ENCODE peak calls at places on chromosomes 16 and 17, in five cellular contexts. One of them, this sample, is unnamed.

GRCh38 chr17:62933986-62934385 is 32.0 kb upstream of the TANC2 start:
- DNase-seq in activated CD8-positive, alpha-beta T cell treated with anti-CD3 and anti-CD28 coated beads for 36 hours: no peak
- DNase-seq in CD8-positive, alpha-beta T cell: no peak
- DNase-seq in endodermal cell: no peak
- DNase-seq in AG09309: no peak
- DNase-seq in this sample: no peak

GRCh38 chr17:50949128-50950001 is 83.2 kb upstream of the TOB1 start:
- DNase-seq in activated CD8-positive, alpha-beta T cell treated with anti-CD3 and anti-CD28 coated beads for 36 hours: no peak
- DNase-seq in CD8-positive, alpha-beta T cell: no peak
- DNase-seq in endodermal cell: peak
- DNase-seq in AG09309: no peak
- DNase-seq in this sample: no peak

GRCh38 chr17:65931246-65932149 is 260.4 kb downstream of the CEP112 start:
- DNase-seq in activated CD8-positive, alpha-beta T cell treated with anti-CD3 and anti-CD28 coated beads for 36 hours: no peak
- DNase-seq in CD8-positive, alpha-beta T cell: no peak
- DNase-seq in endodermal cell: no peak
- DNase-seq in AG09309: no peak
- DNase-seq in this sample: no peak

GRCh38 chr16:87838643-87839541 is 30.4 kb downstream of the SLC7A5 start:
- DNase-seq in activated CD8-positive, alpha-beta T cell treated with anti-CD3 and anti-CD28 coated beads for 36 hours: no peak
- DNase-seq in CD8-positive, alpha-beta T cell: no peak
- DNase-seq in endodermal cell: no peak
- DNase-seq in AG09309: no peak
- DNase-seq in this sample: no peak

GRCh38 chr16:50864386-50864785 is 122.5 kb downstream of the CYLD start:
- DNase-seq in activated CD8-positive, alpha-beta T cell treated with anti-CD3 and anti-CD28 coated beads for 36 hours: no peak
- DNase-seq in CD8-positive, alpha-beta T cell: no peak
- DNase-seq in endodermal cell: no peak
- DNase-seq in AG09309: no peak
- DNase-seq in this sample: no peak

GRCh38 chr16:27818231-27818630 is 245.3 kb downstream of the GSG1L start:
- DNase-seq in activated CD8-positive, alpha-beta T cell treated with anti-CD3 and anti-CD28 coated beads for 36 hours: no peak
- DNase-seq in CD8-positive, alpha-beta T cell: no peak
- DNase-seq in endodermal cell: peak
- DNase-seq in AG09309: no peak
- DNase-seq in this sample: no peak

GRCh38 chr17:16342979-16343378 is 10.3 kb downstream of the CENPV start:
- DNase-seq in activated CD8-positive, alpha-beta T cell treated with anti-CD3 and anti-CD28 coated beads for 36 hours: no peak
- DNase-seq in CD8-positive, alpha-beta T cell: no peak
- DNase-seq in endodermal cell: no peak
- DNase-seq in AG09309: no peak
- DNase-seq in this sample: no peak

GRCh38 chr17:61124562-61124961 is 275.1 kb upstream of the TBX2 start:
- DNase-seq in activated CD8-positive, alpha-beta T cell treated with anti-CD3 and anti-CD28 coated beads for 36 hours: no peak
- DNase-seq in CD8-positive, alpha-beta T cell: no peak
- DNase-seq in endodermal cell: no peak
- DNase-seq in AG09309: no peak
- DNase-seq in this sample: no peak

GRCh38 chr17:47839899-47840741 is 953 bp downstream of the SCRN2 start:
- DNase-seq in activated CD8-positive, alpha-beta T cell treated with anti-CD3 and anti-CD28 coated beads for 36 hours: no peak
- DNase-seq in CD8-positive, alpha-beta T cell: no peak
- DNase-seq in endodermal cell: no peak
- DNase-seq in AG09309: no peak
- DNase-seq in this sample: no peak

GRCh38 chr16:20102021-20102420 is 28.3 kb upstream of the GPR139 start:
- DNase-seq in activated CD8-positive, alpha-beta T cell treated with anti-CD3 and anti-CD28 coated beads for 36 hours: no peak
- DNase-seq in CD8-positive, alpha-beta T cell: no peak
- DNase-seq in endodermal cell: no peak
- DNase-seq in AG09309: no peak
- DNase-seq in this sample: no peak

GRCh38 chr16:24035127-24035842 is 199.5 kb downstream of the PRKCB start:
- DNase-seq in activated CD8-positive, alpha-beta T cell treated with anti-CD3 and anti-CD28 coated beads for 36 hours: peak
- DNase-seq in CD8-positive, alpha-beta T cell: no peak
- DNase-seq in endodermal cell: no peak
- DNase-seq in AG09309: no peak
- DNase-seq in this sample: no peak

GRCh38 chr16:11972128-11972527 is 4.4 kb upstream of the SNX29 start:
- DNase-seq in activated CD8-positive, alpha-beta T cell treated with anti-CD3 and anti-CD28 coated beads for 36 hours: no peak
- DNase-seq in CD8-positive, alpha-beta T cell: no peak
- DNase-seq in endodermal cell: peak
- DNase-seq in AG09309: no peak
- DNase-seq in this sample: no peak

GRCh38 chr17:41636652-41637051 is 12.3 kb upstream of the KRT17 start:
- DNase-seq in activated CD8-positive, alpha-beta T cell treated with anti-CD3 and anti-CD28 coated beads for 36 hours: no peak
- DNase-seq in CD8-positive, alpha-beta T cell: no peak
- DNase-seq in endodermal cell: no peak
- DNase-seq in AG09309: no peak
- DNase-seq in this sample: no peak

GRCh38 chr17:82321947-82322466 is 4.6 kb upstream of the CD7 start:
- DNase-seq in activated CD8-positive, alpha-beta T cell treated with anti-CD3 and anti-CD28 coated beads for 36 hours: peak
- DNase-seq in CD8-positive, alpha-beta T cell: no peak
- DNase-seq in endodermal cell: no peak
- DNase-seq in AG09309: no peak
- DNase-seq in this sample: no peak

GRCh38 chr16:69171325-69172095 is 15.5 kb upstream of the SNTB2 start:
- DNase-seq in activated CD8-positive, alpha-beta T cell treated with anti-CD3 and anti-CD28 coated beads for 36 hours: no peak
- DNase-seq in CD8-positive, alpha-beta T cell: no peak
- DNase-seq in endodermal cell: no peak
- DNase-seq in AG09309: no peak
- DNase-seq in this sample: no peak

GRCh38 chr16:67305216-67306071 is 21.1 kb downstream of the KCTD19 start:
- DNase-seq in activated CD8-positive, alpha-beta T cell treated with anti-CD3 and anti-CD28 coated beads for 36 hours: no peak
- DNase-seq in CD8-positive, alpha-beta T cell: no peak
- DNase-seq in endodermal cell: no peak
- DNase-seq in AG09309: no peak
- DNase-seq in this sample: no peak
- TF ChIP-seq CTCF in activated CD8-positive, alpha-beta T cell treated with anti-CD3 and anti-CD28 coated beads for 36 hours: no peak
- TF ChIP-seq CTCF in CD8-positive, alpha-beta T cell: no peak
- TF ChIP-seq CTCF in endodermal cell: peak
- TF ChIP-seq CTCF in AG09309: no peak
- TF ChIP-seq CTCF in this sample: peak

GRCh38 chr17:55830699-55831098 is 79.8 kb downstream of the PCTP start:
- DNase-seq in activated CD8-positive, alpha-beta T cell treated with anti-CD3 and anti-CD28 coated beads for 36 hours: no peak
- DNase-seq in CD8-positive, alpha-beta T cell: no peak
- DNase-seq in endodermal cell: no peak
- DNase-seq in AG09309: no peak
- DNase-seq in this sample: no peak

GRCh38 chr17:55820675-55821074 is 69.8 kb downstream of the PCTP start:
- DNase-seq in activated CD8-positive, alpha-beta T cell treated with anti-CD3 and anti-CD28 coated beads for 36 hours: no peak
- DNase-seq in CD8-positive, alpha-beta T cell: no peak
- DNase-seq in endodermal cell: no peak
- DNase-seq in AG09309: no peak
- DNase-seq in this sample: no peak

GRCh38 chr17:55830210-55830609 is 79.4 kb downstream of the PCTP start:
- DNase-seq in activated CD8-positive, alpha-beta T cell treated with anti-CD3 and anti-CD28 coated beads for 36 hours: no peak
- DNase-seq in CD8-positive, alpha-beta T cell: no peak
- DNase-seq in endodermal cell: no peak
- DNase-seq in AG09309: no peak
- DNase-seq in this sample: no peak

GRCh38 chr17:55825213-55825612 is 74.4 kb downstream of the PCTP start:
- DNase-seq in activated CD8-positive, alpha-beta T cell treated with anti-CD3 and anti-CD28 coated beads for 36 hours: no peak
- DNase-seq in CD8-positive, alpha-beta T cell: no peak
- DNase-seq in endodermal cell: no peak
- DNase-seq in AG09309: no peak
- DNase-seq in this sample: no peak
- TF ChIP-seq CTCF in activated CD8-positive, alpha-beta T cell treated with anti-CD3 and anti-CD28 coated beads for 36 hours: peak
- TF ChIP-seq CTCF in CD8-positive, alpha-beta T cell: no peak
- TF ChIP-seq CTCF in endodermal cell: peak
- TF ChIP-seq CTCF in AG09309: peak
- TF ChIP-seq CTCF in this sample: peak

DNA sequence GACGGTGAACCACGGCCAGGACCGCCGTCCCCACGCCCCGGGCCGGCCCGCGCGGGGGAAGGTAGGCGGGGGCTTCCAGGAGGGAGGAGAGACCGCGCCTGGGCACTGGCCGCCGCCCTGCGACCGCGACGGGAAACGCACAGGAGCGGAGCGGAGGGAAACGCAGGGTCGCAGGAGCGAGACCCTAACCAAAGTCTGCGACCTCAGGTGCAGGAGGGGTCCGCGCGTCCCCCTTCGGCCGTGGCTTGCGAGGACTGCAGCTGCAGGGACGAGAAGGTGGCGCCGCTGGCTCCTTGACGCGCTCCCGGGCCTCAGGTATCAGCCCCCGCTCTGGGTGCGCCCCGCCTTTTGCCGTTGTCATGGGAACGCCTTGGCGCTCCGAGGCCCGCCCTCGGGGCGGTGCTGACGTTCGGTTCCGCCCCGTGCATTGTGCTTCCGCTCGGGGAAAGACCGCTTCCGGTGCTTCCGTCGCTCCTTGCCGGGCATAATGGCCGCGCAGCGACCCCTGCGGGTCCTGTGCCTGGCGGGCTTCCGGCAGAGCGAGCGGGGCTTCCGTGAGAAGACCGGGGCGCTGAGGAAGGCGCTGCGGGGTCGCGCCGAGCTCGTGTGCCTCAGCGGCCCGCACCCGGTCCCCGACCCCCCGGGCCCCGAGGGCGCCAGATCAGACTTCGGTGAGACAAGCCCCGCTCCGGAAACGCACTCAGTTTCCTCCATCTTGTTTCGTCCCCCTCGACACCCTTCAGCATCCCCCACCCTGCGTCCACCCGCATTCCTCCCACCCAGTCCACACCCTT is at the start of gene OVCA2:
- DNase-seq in activated CD8-positive, alpha-beta T cell treated with anti-CD3 and anti-CD28 coated beads for 36 hours: peak
- DNase-seq in CD8-positive, alpha-beta T cell: peak
- DNase-seq in endodermal cell: peak
- DNase-seq in AG09309: peak
- DNase-seq in this sample: peak
- TF ChIP-seq CTCF in activated CD8-positive, alpha-beta T cell treated with anti-CD3 and anti-CD28 coated beads for 36 hours: no peak
- TF ChIP-seq CTCF in CD8-positive, alpha-beta T cell: peak
- TF ChIP-seq CTCF in endodermal cell: peak
- TF ChIP-seq CTCF in AG09309: peak
- TF ChIP-seq CTCF in this sample: peak

GRCh38 chr17:35597604-35598003 is 10.5 kb downstream of the AP2B1 start:
- DNase-seq in activated CD8-positive, alpha-beta T cell treated with anti-CD3 and anti-CD28 coated beads for 36 hours: no peak
- DNase-seq in CD8-positive, alpha-beta T cell: no peak
- DNase-seq in endodermal cell: no peak
- DNase-seq in AG09309: no peak
- DNase-seq in this sample: no peak

GRCh38 chr17:35596072-35596471 is 8.9 kb downstream of the AP2B1 start:
- DNase-seq in activated CD8-positive, alpha-beta T cell treated with anti-CD3 and anti-CD28 coated beads for 36 hours: no peak
- DNase-seq in CD8-positive, alpha-beta T cell: no peak
- DNase-seq in endodermal cell: no peak
- DNase-seq in AG09309: no peak
- DNase-seq in this sample: no peak

DNA sequence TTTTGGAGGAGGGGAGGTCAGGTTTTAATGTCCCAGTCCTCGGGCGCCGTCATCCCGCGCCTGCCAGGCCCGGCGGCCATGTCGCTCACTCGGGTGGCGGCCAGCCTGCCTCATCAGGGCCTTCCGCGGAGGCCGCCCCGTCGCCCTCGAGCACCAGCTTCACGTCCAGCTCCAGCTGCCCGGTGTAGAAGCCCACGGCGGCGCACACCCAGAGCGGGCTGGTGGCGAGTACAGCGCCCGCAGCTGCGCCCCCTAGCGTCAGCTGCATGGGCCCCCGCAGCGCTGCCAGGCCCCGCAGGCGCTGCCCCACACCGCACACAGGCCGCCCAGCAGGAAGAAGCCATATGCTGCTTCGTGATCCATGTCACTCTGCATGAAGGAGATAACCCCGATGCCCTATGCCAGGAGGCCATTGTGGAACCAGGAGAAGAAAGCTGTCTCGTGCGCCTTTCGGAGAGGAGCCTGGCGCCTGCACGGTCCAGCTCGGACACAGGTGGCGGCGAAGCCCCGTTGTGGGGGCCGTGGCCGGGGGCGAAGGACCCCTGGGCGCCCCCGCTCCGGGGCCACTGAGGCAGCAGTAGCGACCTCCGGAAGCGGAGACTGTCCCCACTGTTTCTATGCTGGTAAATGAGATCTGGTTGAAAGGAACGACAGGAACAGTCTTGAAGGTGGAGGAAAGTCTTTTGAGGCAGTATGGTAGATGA is 9.6 kb downstream of the AP2B1 start:
- DNase-seq in activated CD8-positive, alpha-beta T cell treated with anti-CD3 and anti-CD28 coated beads for 36 hours: no peak
- DNase-seq in CD8-positive, alpha-beta T cell: no peak
- DNase-seq in endodermal cell: peak
- DNase-seq in AG09309: no peak
- DNase-seq in this sample: no peak
- TF ChIP-seq CTCF in activated CD8-positive, alpha-beta T cell treated with anti-CD3 and anti-CD28 coated beads for 36 hours: no peak
- TF ChIP-seq CTCF in CD8-positive, alpha-beta T cell: no peak
- TF ChIP-seq CTCF in endodermal cell: peak
- TF ChIP-seq CTCF in AG09309: no peak
- TF ChIP-seq CTCF in this sample: no peak